ENCODE peak calls at places on chromosomes 6 and 20, in four cellular contexts. S is mesothelial cell of epicardium; T is CD4-positive, alpha-beta T cell; H is suprapubic skin. V is an unnamed sample.

GRCh38 chr6:156866181-156866862 is 89.1 kb downstream of the ARID1B start:
- DNase-seq in S (no peak), T (no peak), H (no peak), V (no peak)

GRCh38 chr6:83707829-83708545 is 914 bp downstream of the SNAP91 start:
- DNase-seq in S (peak; percentile 46), T (no peak), H (no peak), V (peak; percentile 7)

GRCh38 chr20:13017235-13017634 is 8.5 kb downstream of the SPTLC3 start:
- DNase-seq in S (no peak), T (no peak), H (no peak), V (no peak)

GRCh38 chr6:168737481-168737880 is 296.5 kb downstream of the SMOC2 start:
- DNase-seq in S (no peak), T (no peak), H (no peak), V (no peak)

GRCh38 chr6:141551318-141551717 is 581.4 kb upstream of the GJE1 start:
- DNase-seq in S (no peak), T (no peak), H (no peak), V (no peak)

GRCh38 chr6:157075549-157076426 is 247.5 kb downstream of the TMEM242 start:
- DNase-seq in S (no peak), T (no peak), H (no peak), V (no peak)

GRCh38 chr6:28005975-28006374 is 48.9 kb downstream of the OR2B6 start:
- DNase-seq in S (no peak), T (no peak), H (no peak), V (no peak)

GRCh38 chr6:122580731-122581130 is 29.5 kb upstream of the PKIB start:
- DNase-seq in S (no peak), T (no peak), H (no peak), V (no peak)

GRCh38 chr6:101202975-101203374 is 190.5 kb upstream of the GRIK2 start:
- DNase-seq in S (no peak), T (no peak), H (no peak), V (no peak)

GRCh38 chr20:62200491-62201172 is 17.8 kb downstream of the MTG2 start:
- DNase-seq in S (no peak), T (no peak), H (no peak), V (no peak)

GRCh38 chr20:53582574-53583351 is 10.9 kb downstream of the ZNF217 start:
- DNase-seq in S (peak; percentile 11), T (no peak), H (no peak), V (no peak)

GRCh38 chr6:14770040-14770439 is 475.8 kb upstream of the JARID2 start:
- DNase-seq in S (no peak), T (no peak), H (no peak), V (no peak)

GRCh38 chr20:59032713-59033059 is 551 bp upstream of the ATP5F1E start:
- DNase-seq in S (no peak), T (no peak), H (no peak), V (no peak)

GRCh38 chr20:43959079-43959919 is 44.6 kb downstream of the TOX2 start:
- DNase-seq in S (no peak), T (peak; percentile 16), H (no peak), V (no peak)

GRCh38 chr20:53949319-53949839 is 121.0 kb downstream of the BCAS1 start:
- DNase-seq in S (no peak), T (peak; percentile 60), H (no peak), V (no peak)

GRCh38 chr20:62824476-62825287 is 7.8 kb downstream of the COL9A3 start:
- DNase-seq in S (peak; percentile 64), T (peak; percentile 52), H (no peak), V (peak; percentile 46)

GRCh38 chr20:32585519-32586127 is 490 bp upstream of the NOL4L start:
- DNase-seq in S (no peak), T (no peak), H (no peak), V (no peak)

GRCh38 chr6:136510299-136510698 is 39.9 kb downstream of the MAP7 start:
- DNase-seq in S (no peak), T (no peak), H (no peak), V (no peak)

GRCh38 chr6:152846825-152847224 is 96.2 kb downstream of the VIP start:
- DNase-seq in S (no peak), T (no peak), H (no peak), V (no peak)

GRCh38 chr6:120903836-120904235 is 430.4 kb downstream of the TBC1D32 start:
- DNase-seq in S (no peak), T (no peak), H (no peak), V (no peak)

GRCh38 chr20:63206878-63207277 is 9.1 kb downstream of the YTHDF1 start:
- DNase-seq in S (no peak), T (no peak), H (no peak), V (no peak)

GRCh38 chr6:1386310-1386709 is 3.1 kb upstream of the FOXF2 start:
- DNase-seq in S (no peak), T (no peak), H (no peak), V (no peak)

GRCh38 chr20:35616465-35617396 is 1.1 kb downstream of the SPAG4 start:
- DNase-seq in S (peak; percentile 76), T (no peak), H (peak; percentile 94), V (peak; percentile 59)

GRCh38 chr20:44125332-44126127 is 61.5 kb downstream of the JPH2 start:
- DNase-seq in S (peak; percentile 9), T (no peak), H (no peak), V (no peak)

GRCh38 chr6:139262519-139263300 is 29.1 kb downstream of the TXLNB start:
- DNase-seq in S (no peak), T (no peak), H (no peak), V (no peak)

GRCh38 chr6:132900849-132901248 is 86.5 kb downstream of the RPS12 start:
- DNase-seq in S (no peak), T (no peak), H (no peak), V (no peak)

GRCh38 chr20:8209061-8209460 is 77.0 kb downstream of the PLCB1 start:
- DNase-seq in S (no peak), T (no peak), H (no peak), V (no peak)

GRCh38 chr6:116046739-116047138 is 14.0 kb downstream of the FRK start:
- DNase-seq in S (no peak), T (no peak), H (no peak), V (no peak)

GRCh38 chr6:44263357-44264100 is 1.8 kb downstream of the NFKBIE start:
- DNase-seq in S (no peak), T (no peak), H (no peak), V (no peak)

GRCh38 chr6:3455121-3455489 is 1.7 kb downstream of the SLC22A23 start:
- DNase-seq in S (no peak), T (peak; percentile 52), H (no peak), V (no peak)

GRCh38 chr20:63366658-63367360 is 5.7 kb upstream of the CHRNA4 start:
- DNase-seq in S (no peak), T (no peak), H (no peak), V (no peak)

GRCh38 chr20:43824699-43825402 is 89.8 kb upstream of the TOX2 start:
- DNase-seq in S (no peak), T (no peak), H (no peak), V (peak; percentile 16)

GRCh38 chr20:60345106-60345505 is 386.9 kb downstream of the CDH26 start:
- DNase-seq in S (no peak), T (no peak), H (no peak), V (no peak)

GRCh38 chr20:13819885-13820645 is 35.2 kb downstream of the NDUFAF5 start:
- DNase-seq in S (peak; percentile 42), T (no peak), H (no peak), V (no peak)

GRCh38 chr6:114312931-114313330 is 29.9 kb downstream of the HS3ST5 start:
- DNase-seq in S (no peak), T (no peak), H (no peak), V (no peak)

GRCh38 chr20:37316116-37316774 is 26.8 kb downstream of the MANBAL start:
- DNase-seq in S (no peak), T (no peak), H (no peak), V (no peak)

GRCh38 chr20:41960166-41960565 is 342.0 kb upstream of the CHD6 start:
- DNase-seq in S (no peak), T (no peak), H (no peak), V (no peak)

GRCh38 chr20:41951615-41952014 is 333.4 kb upstream of the CHD6 start:
- DNase-seq in S (no peak), T (no peak), H (no peak), V (no peak)

GRCh38 chr20:41958391-41958790 is 340.2 kb upstream of the CHD6 start:
- DNase-seq in S (no peak), T (no peak), H (no peak), V (no peak)

DNA sequence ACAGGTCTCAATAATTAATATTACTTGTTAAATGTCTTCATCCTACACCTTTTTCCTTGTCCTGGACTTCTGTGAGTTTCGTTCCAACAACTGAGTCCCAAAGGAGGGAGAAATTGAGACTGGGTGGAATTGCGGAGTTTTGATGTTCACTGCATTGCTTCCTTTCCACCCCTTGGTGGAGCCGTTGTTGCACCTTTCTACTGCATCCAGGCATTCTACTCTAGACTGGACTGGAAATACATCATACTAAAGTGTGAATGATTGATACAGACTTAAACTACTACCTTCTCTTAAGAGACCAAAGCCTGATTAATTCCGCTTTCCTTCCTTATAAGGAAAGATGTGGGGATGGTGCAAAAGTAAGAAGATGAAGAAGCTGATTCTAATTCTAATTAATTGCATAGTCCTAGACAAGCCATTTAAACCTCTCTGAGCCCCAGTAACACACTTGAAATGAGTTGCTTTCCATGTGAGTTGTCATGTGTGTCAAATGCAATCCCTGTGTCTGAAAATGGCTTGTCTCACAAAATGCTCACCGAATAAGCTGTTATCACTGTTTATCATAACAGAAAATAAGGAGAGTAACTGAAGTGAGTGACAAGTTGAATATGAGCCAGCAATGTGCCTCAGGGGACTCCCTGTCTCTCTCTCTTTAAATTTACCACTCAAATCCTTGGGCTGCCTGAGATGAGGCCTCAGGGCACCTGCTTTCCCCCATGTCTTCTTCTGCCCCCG is 338.3 kb upstream of the CHD6 start:
- DNase-seq in S (no peak), T (no peak), H (no peak), V (no peak)
- TF ChIP-seq CTCF in S (no peak), T (no peak), H (peak; percentile 36), V (peak; percentile 78)

DNA sequence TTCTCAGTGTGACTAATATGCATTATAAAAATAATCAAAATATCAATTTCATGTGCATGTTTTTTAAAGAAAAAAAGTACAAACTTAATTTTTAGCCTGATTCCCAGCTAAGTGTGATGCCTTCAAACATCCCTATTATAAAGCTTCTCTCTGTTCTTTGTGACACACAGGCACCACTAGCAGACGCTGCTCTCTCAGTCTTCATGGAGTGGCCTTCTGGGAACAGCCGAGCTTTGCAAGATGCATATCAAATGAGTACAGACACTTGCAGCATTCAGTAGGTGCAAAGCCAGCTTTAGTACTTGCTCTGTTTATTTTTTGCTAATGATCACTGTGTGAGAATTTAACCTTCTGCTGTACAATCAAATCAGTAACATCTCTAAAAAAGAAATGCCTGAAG is 340.0 kb downstream of the ADGRB3 start:
- DNase-seq in S (no peak), T (no peak), H (no peak), V (peak; percentile 9)
- TF ChIP-seq CTCF in S (no peak), T (no peak), H (no peak), V (peak; percentile 28)

GRCh38 chr6:51559059-51559458 is 528.4 kb downstream of the PKHD1 start:
- DNase-seq in S (no peak), T (no peak), H (no peak), V (no peak)
- TF ChIP-seq CTCF in S (no peak), T (no peak), H (no peak), V (no peak)

DNA sequence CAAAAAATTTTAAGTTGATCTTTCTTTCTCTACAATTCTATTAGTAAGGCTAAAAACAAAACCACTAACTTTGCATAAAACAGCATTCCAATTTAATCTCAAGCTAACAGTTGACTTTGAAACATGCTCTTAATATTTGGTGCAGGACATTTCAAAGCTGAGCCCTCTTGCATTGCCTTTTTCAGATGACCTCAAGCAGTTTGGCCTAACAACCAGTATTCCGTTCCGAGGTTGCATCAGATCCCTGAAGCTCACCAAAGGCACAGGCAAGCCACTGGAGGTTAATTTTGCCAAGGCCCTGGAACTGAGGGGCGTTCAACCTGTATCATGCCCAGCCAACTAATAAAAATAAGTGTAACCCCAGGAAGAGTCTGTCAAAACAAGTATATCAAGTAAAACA is 194.0 kb downstream of the ARHGAP18 start:
- DNase-seq in S (no peak), T (no peak), H (no peak), V (no peak)
- TF ChIP-seq CTCF in S (no peak), T (no peak), H (no peak), V (no peak)

V was measured in neural crest cell.